ENCODE peak calls at places on chromosomes 3 and 15, in nine cellular contexts. C is GM12878; S is heart right ventricle; L is IMR-90; D is CD8-positive, alpha-beta T cell; J is psoas muscle; X is right cardiac atrium; K is ovary; W is heart left ventricle. Q is an unnamed sample. For H3K4me1, the result is how much of the 10 kb centered on the place peaks cover.

GRCh38 chr3:105867690-105868449 is 942 bp downstream of the CBLB start:
- DNase-seq in C (no peak), S (no peak), L (no peak), D (no peak), J (no peak), X (no peak), K (no peak), W (no peak), Q (no peak)

GRCh38 chr3:122560680-122561079 is 3.4 kb downstream of the PARP9 start:
- DNase-seq in C (peak), S (no peak), L (peak), D (peak), J (no peak), X (no peak), K (no peak), W (peak), Q (no peak)

GRCh38 chr15:99562238-99562637 is 3.5 kb upstream of the MEF2A start:
- DNase-seq in C (no peak), S (no peak), L (no peak), D (no peak), J (no peak), X (no peak), K (no peak), W (no peak), Q (no peak)

GRCh38 chr3:183984749-183985729 is 32.6 kb downstream of the ABCC5 start:
- DNase-seq in C (no peak), S (no peak), L (no peak), D (no peak), J (no peak), X (no peak), K (no peak), W (no peak), Q (no peak)

GRCh38 chr3:13073042-13073906 is at the start of gene IQSEC1:
- DNase-seq in C (no peak), S (peak), L (peak), D (peak), J (peak), X (peak), K (peak), W (peak), Q (peak)

GRCh38 chr3:120170223-120170622 is 76.0 kb upstream of the GSK3B start:
- DNase-seq in C (no peak), S (no peak), L (peak), D (peak), J (no peak), X (no peak), K (no peak), W (no peak), Q (no peak)

GRCh38 chr3:30347679-30348216 is 258.7 kb upstream of the TGFBR2 start:
- DNase-seq in C (no peak), S (no peak), L (peak), D (no peak), J (no peak), X (no peak), K (no peak), W (no peak), Q (no peak)

GRCh38 chr3:140022061-140022781 is 87.2 kb downstream of the CLSTN2 start:
- DNase-seq in C (no peak), S (peak), L (no peak), D (no peak), J (peak), X (peak), K (peak), W (peak), Q (peak)

GRCh38 chr15:42130246-42130986 is 26.0 kb downstream of the PLA2G4F start:
- DNase-seq in C (no peak), S (no peak), L (no peak), D (peak), J (no peak), X (no peak), K (no peak), W (no peak), Q (no peak)

GRCh38 chr3:166455724-166456123 is 618.5 kb upstream of the BCHE start:
- DNase-seq in C (no peak), S (no peak), L (peak), D (no peak), J (no peak), X (no peak), K (no peak), W (no peak), Q (no peak)

GRCh38 chr3:13705702-13706280 is 156.9 kb downstream of the FBLN2 start:
- DNase-seq in C (no peak), S (no peak), L (no peak), D (no peak), J (no peak), X (no peak), K (no peak), W (peak), Q (peak)

GRCh38 chr3:133237380-133237779 is 162.5 kb upstream of the BFSP2 start:
- DNase-seq in C (no peak), S (no peak), L (no peak), D (no peak), J (no peak), X (no peak), K (no peak), W (peak), Q (no peak)

GRCh38 chr3:90052425-90052950 is 945.1 kb downstream of the EPHA3 start:
- DNase-seq in C (no peak), S (no peak), L (no peak), D (no peak), J (no peak), X (no peak), K (no peak), W (no peak), Q (no peak)
- H3K27ac ChIP-seq in C (no peak), S (no peak), L (no peak), D (no peak), J (no peak), X (no peak), K (no peak), W (no peak), Q (no peak)

GRCh38 chr3:187738089-187738399 is 7.2 kb downstream of the BCL6 start:
- DNase-seq in C (no peak), S (no peak), L (no peak), D (no peak), J (no peak), X (no peak), K (no peak), W (no peak), Q (no peak)

GRCh38 chr3:187735837-187736236 is 9.4 kb downstream of the BCL6 start:
- DNase-seq in C (no peak), S (no peak), L (no peak), D (no peak), J (no peak), X (no peak), K (no peak), W (no peak), Q (no peak)

GRCh38 chr3:187737401-187738088 is 7.7 kb downstream of the BCL6 start:
- DNase-seq in C (no peak), S (peak), L (peak), D (peak), J (peak), X (peak), K (peak), W (peak), Q (peak)

GRCh38 chr3:187735383-187735782 is 9.9 kb downstream of the BCL6 start:
- DNase-seq in C (no peak), S (no peak), L (no peak), D (no peak), J (no peak), X (no peak), K (no peak), W (no peak), Q (no peak)

GRCh38 chr3:187736418-187736871 is 8.8 kb downstream of the BCL6 start:
- DNase-seq in C (no peak), S (no peak), L (peak), D (no peak), J (peak), X (peak), K (no peak), W (peak), Q (no peak)
- H3K4me3 ChIP-seq in C (no peak), S (peak), L (no peak), D (no peak), J (peak), X (peak), K (no peak), W (peak), Q (no peak)

GRCh38 chr3:39140341-39140971 is 12.9 kb downstream of the CSRNP1 start:
- DNase-seq in C (no peak), S (no peak), L (no peak), D (no peak), J (no peak), X (no peak), K (no peak), W (no peak), Q (no peak)
- H3K4me1 ChIP-seq in C (under half), S (half or more), L (under half), D (under half), J (under half), X (under half), K (under half), W (half or more), Q (under half)

GRCh38 chr3:37892917-37893595 is 31.4 kb downstream of the CTDSPL start:
- DNase-seq in C (no peak), S (peak), L (peak), D (no peak), J (peak), X (peak), K (no peak), W (peak), Q (no peak)
- H3K27ac ChIP-seq in C (no peak), S (no peak), L (no peak), D (no peak), J (peak), X (peak), K (no peak), W (no peak), Q (no peak)